ENCODE peak calls at places on chromosomes 6 and 20, in nine cellular contexts. W is pancreas, Z is SJSA1, U is GM12864, I is fibroblast of lung, J is A673, N is SK-N-MC, O is DND-41, K is foreskin fibroblast. Y is an unnamed sample.

GRCh38 chr20:57895161-57895855 is 185.5 kb upstream of the PMEPA1 start:
- DNase-seq in O (no peak), J (no peak), W (no peak), I (no peak), Z (no peak), K (no peak), U (no peak), N (no peak), Y (no peak)

GRCh38 chr6:22921831-22922230 is 352.5 kb downstream of the HDGFL1 start:
- DNase-seq in K (no peak), O (no peak), I (no peak), N (no peak), U (no peak), W (no peak), Z (no peak), J (no peak), Y (no peak)

GRCh38 chr6:72657391-72657790 is 35.5 kb downstream of the KCNQ5 start:
- DNase-seq in Z (no peak), J (no peak), O (no peak), W (no peak), I (no peak), U (no peak), N (no peak), K (no peak), Y (no peak)

GRCh38 chr6:4903751-4904370 is 100.0 kb downstream of the RPP40 start:
- DNase-seq in I (no peak), N (no peak), J (no peak), U (no peak), W (no peak), O (no peak), Z (no peak), K (no peak), Y (no peak)

GRCh38 chr6:36962874-36963273 is 8.3 kb downstream of the PI16 start:
- DNase-seq in Z (no peak), W (peak; percentile 73), U (peak; percentile 45), J (peak; percentile 68), O (peak; percentile 72), N (peak; percentile 58), I (peak; percentile 57), K (peak; percentile 30), Y (no peak)

GRCh38 chr6:22149501-22150490 is 147.0 kb downstream of the PRL start:
- DNase-seq in I (peak; percentile 80), U (no peak), O (peak; percentile 37), Z (no peak), J (peak; percentile 17), N (no peak), W (no peak), K (no peak), Y (peak; percentile 79)

GRCh38 chr6:158826819-158827501 is 7.8 kb upstream of the EZR start:
- DNase-seq in J (no peak), N (no peak), W (no peak), I (no peak), Z (no peak), O (no peak), K (no peak), U (no peak), Y (no peak)

GRCh38 chr20:20710847-20711315 is 1.6 kb downstream of the RALGAPA2 start:
- DNase-seq in K (no peak), N (no peak), O (no peak), I (no peak), Z (no peak), W (peak; percentile 65), J (no peak), U (peak; percentile 33), Y (no peak)

GRCh38 chr6:149478631-149479314 is 6.0 kb downstream of the ZC3H12D start:
- DNase-seq in J (no peak), O (no peak), Z (no peak), U (no peak), I (no peak), K (no peak), W (no peak), N (no peak), Y (no peak)

GRCh38 chr6:149477544-149477943 is 7.3 kb downstream of the ZC3H12D start:
- DNase-seq in J (no peak), K (no peak), O (no peak), U (no peak), W (no peak), I (no peak), Z (no peak), N (no peak), Y (no peak)

GRCh38 chr6:149482542-149483261 is 2.1 kb downstream of the ZC3H12D start:
- DNase-seq in O (no peak), U (no peak), W (no peak), J (no peak), Z (no peak), K (no peak), I (no peak), N (no peak), Y (no peak)

GRCh38 chr6:149483302-149483701 is 1.5 kb downstream of the ZC3H12D start:
- DNase-seq in J (no peak), U (no peak), N (no peak), Z (no peak), O (no peak), K (no peak), I (no peak), W (no peak), Y (no peak)

DNA sequence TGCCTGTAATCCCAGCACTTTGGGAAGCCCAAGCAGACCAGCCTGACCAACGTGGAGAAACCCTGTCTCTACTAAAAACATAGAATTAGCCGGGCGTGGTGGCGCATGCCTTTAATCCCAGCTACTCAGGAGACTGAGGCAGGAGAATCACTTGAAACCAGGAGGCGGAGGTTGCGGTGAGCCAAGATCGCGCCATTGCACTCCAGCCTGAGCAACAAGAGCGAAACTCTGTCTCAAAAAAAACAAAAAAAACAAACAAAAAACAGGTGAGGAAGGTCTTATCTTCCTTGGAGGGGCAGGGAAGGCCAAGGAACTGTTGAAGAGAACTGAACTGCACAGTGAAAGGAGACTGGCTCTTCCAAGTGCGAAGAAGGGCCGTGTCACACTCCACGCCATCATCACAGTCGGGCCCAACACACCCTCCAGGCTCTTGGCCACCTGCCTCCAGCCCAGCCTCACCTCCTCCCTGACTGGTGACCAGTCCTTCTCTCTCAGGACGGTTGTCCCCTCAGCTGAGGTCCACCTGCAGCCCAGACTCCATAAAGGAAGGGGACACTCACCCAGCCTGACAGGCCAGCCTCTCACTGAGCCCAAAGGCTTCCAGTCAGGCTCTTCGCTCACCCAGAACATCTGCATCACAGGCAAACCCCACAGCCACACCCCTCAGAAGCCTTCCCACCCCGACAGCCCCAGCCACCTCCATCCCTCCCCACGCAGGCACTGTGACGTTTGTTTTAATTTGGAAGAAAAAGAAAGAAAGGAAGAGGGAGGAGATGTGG is 4.1 kb downstream of the ZC3H12D start:
- DNase-seq in W (no peak), U (no peak), J (no peak), I (no peak), N (no peak), O (no peak), Z (no peak), K (no peak), Y (no peak)
- H3K4me3 ChIP-seq in W (no peak overlapping the region), U (peak overlapping the region; percentile 50), J (no peak overlapping the region), I (no peak overlapping the region), N (no peak overlapping the region), O (no peak overlapping the region), Z (no peak overlapping the region), K (no peak overlapping the region), Y (no peak overlapping the region)

DNA sequence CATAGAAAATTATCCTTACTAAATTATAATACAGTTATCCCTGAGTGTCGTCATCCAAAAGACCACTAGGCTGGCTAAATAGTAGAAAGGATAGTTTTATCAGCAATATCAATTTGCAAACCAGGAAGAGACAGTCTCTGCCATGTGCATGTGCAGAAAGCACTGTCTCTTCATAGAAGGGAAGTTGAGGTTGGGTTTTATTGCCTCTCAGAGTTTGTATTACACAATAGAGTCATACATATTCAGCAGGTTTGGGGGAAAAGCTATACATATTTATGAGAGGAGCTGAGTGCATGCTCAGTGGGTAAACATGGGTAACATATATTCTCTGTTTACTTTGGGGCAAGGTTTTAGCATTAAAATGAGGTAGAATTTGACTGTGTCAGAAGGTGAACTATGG is 14.8 kb downstream of the TMEM170B start:
- DNase-seq in J (peak; percentile 81), K (no peak), N (peak; percentile 96), I (no peak), Z (no peak), U (no peak), O (no peak), W (no peak), Y (no peak)
- H3K4me3 ChIP-seq in J (no peak overlapping the region), K (no peak overlapping the region), N (peak overlapping the region; percentile 69), I (no peak overlapping the region), Z (no peak overlapping the region), U (no peak overlapping the region), O (no peak overlapping the region), W (no peak overlapping the region), Y (no peak overlapping the region)

GRCh38 chr20:3811421-3812258 is 8.7 kb upstream of the AP5S1 start:
- DNase-seq in Z (peak; percentile 99), O (peak; percentile 96), W (peak; percentile 98), U (no peak), N (peak; percentile 94), I (peak; percentile 99), J (peak; percentile 98), K (peak; percentile 100), Y (peak; percentile 95)

GRCh38 chr20:3812975-3813599 is 7.3 kb upstream of the AP5S1 start:
- DNase-seq in W (no peak), U (no peak), N (no peak), Z (no peak), O (no peak), I (no peak), K (no peak), J (no peak), Y (no peak)

GRCh38 chr20:3814928-3815495 is 5.3 kb upstream of the AP5S1 start:
- DNase-seq in I (no peak), W (no peak), K (no peak), U (no peak), Z (no peak), O (no peak), J (no peak), N (no peak), Y (no peak)

GRCh38 chr20:3813758-3814581 is 6.4 kb upstream of the AP5S1 start:
- DNase-seq in O (no peak), K (no peak), I (no peak), N (no peak), J (no peak), Z (no peak), W (no peak), U (no peak), Y (no peak)

GRCh38 chr20:3812259-3812681 is 8.1 kb upstream of the AP5S1 start:
- DNase-seq in W (no peak), N (no peak), K (no peak), Z (no peak), J (no peak), O (no peak), I (no peak), U (no peak), Y (no peak)
- H3K4me3 ChIP-seq in W (no peak overlapping the region), N (peak overlapping the region; percentile 77), K (no peak overlapping the region), Z (no peak overlapping the region), J (no peak overlapping the region), O (peak overlapping the region; percentile 54), I (no peak overlapping the region), U (no peak overlapping the region), Y (no peak overlapping the region)

GRCh38 chr6:108164537-108164814 is 1.3 kb upstream of the NR2E1 start:
- DNase-seq in K (no peak), U (no peak), Z (no peak), J (no peak), N (no peak), O (no peak), I (no peak), W (no peak), Y (no peak)
- H3K4me3 ChIP-seq in K (no peak overlapping the region), U (no peak overlapping the region), Z (no peak overlapping the region), J (peak overlapping the region; percentile 36), N (peak overlapping the region; percentile 79), O (no peak overlapping the region), I (no peak overlapping the region), W (no peak overlapping the region), Y (peak overlapping the region; percentile 43)